ENCODE peak calls at places on chromosome 11, in six cellular contexts. S, O, U, P, V and G are unnamed samples.

GRCh38 chr11:121465709-121466062 is 12.9 kb upstream of the SORL1-AS1 start:
- DNase-seq in V (no peak), S (peak), U (no peak), P (no peak), O (no peak), G (no peak)

GRCh38 chr11:107731911-107732310 is 20.1 kb upstream of the SLN start:
- DNase-seq in O (no peak), S (no peak), V (no peak), U (no peak), P (no peak), G (no peak)

GRCh38 chr11:127110542-127110941 is 110.0 kb upstream of the KIRREL3 start:
- DNase-seq in S (no peak), O (no peak), P (no peak), V (no peak), U (no peak), G (no peak)

GRCh38 chr11:15034687-15035267 is 38.6 kb upstream of the CALCB start:
- DNase-seq in V (no peak), S (no peak), P (no peak), O (no peak), U (no peak), G (no peak)

GRCh38 chr11:18540207-18541009 is 13.7 kb upstream of the TSG101 start:
- DNase-seq in V (peak), O (no peak), P (peak), S (no peak), U (no peak), G (no peak)

GRCh38 chr11:61793829-61794204 is 1.1 kb downstream of the FEN1 start:
- DNase-seq in P (no peak), V (no peak), S (no peak), O (no peak), U (no peak), G (no peak)

GRCh38 chr11:73939096-73939495 is 11.7 kb upstream of the DNAJB13 start:
- DNase-seq in O (no peak), U (no peak), V (peak), S (no peak), P (no peak), G (no peak)

GRCh38 chr11:107705027-107705426 is 6.8 kb downstream of the SLN start:
- DNase-seq in U (peak), O (no peak), P (peak), S (no peak), V (peak), G (no peak)

GRCh38 chr11:85626496-85626895 is 648 bp downstream of the DLG2 start:
- DNase-seq in U (no peak), S (peak), P (no peak), V (no peak), O (no peak), G (no peak)

GRCh38 chr11:5624489-5625278 is at the start of gene TRIM34:
- DNase-seq in O (no peak), P (peak), S (peak), U (peak), V (peak), G (no peak)

GRCh38 chr11:80455818-80456217 is 1015.0 kb upstream of the TENM4 start:
- DNase-seq in V (no peak), S (no peak), U (no peak), O (no peak), P (no peak), G (no peak)

GRCh38 chr11:1834132-1834610 is 619 bp upstream of the SYT8 start:
- DNase-seq in V (peak), U (no peak), P (no peak), S (peak), O (peak), G (no peak)

GRCh38 chr11:68855205-68855978 is 13.7 kb upstream of the CPT1A start:
- DNase-seq in V (no peak), O (peak), P (no peak), S (peak), U (no peak), G (no peak)

GRCh38 chr11:46064221-46064620 is 57.0 kb downstream of the PHF21A start:
- DNase-seq in V (peak), O (no peak), P (no peak), S (no peak), U (no peak), G (no peak)

DNA sequence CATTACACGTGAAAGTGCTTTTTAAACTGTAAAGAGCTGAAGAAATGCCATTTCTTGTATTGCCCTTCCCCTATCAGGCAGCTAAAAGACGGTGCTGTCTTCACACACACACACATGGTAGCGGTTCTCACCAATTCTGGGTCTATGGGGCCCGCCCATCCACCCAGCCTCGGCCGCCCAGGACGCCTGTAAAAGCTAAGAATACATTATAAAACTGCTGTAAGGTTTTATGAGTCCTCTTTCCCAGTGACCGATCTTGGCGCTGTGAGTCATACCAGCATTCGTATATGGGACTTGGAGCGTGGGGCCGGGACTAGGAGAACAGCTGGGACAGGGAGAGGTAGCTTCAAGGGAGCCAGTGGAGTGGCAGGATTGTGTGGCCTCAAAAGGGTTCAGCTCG is 149.7 kb upstream of the CADM1 start:
- DNase-seq in O (no peak), V (no peak), P (no peak), S (peak), U (no peak), G (peak)
- TF ChIP-seq CTCF in O (no peak), V (no peak), P (no peak), S (no peak), U (no peak), G (no peak)

DNA sequence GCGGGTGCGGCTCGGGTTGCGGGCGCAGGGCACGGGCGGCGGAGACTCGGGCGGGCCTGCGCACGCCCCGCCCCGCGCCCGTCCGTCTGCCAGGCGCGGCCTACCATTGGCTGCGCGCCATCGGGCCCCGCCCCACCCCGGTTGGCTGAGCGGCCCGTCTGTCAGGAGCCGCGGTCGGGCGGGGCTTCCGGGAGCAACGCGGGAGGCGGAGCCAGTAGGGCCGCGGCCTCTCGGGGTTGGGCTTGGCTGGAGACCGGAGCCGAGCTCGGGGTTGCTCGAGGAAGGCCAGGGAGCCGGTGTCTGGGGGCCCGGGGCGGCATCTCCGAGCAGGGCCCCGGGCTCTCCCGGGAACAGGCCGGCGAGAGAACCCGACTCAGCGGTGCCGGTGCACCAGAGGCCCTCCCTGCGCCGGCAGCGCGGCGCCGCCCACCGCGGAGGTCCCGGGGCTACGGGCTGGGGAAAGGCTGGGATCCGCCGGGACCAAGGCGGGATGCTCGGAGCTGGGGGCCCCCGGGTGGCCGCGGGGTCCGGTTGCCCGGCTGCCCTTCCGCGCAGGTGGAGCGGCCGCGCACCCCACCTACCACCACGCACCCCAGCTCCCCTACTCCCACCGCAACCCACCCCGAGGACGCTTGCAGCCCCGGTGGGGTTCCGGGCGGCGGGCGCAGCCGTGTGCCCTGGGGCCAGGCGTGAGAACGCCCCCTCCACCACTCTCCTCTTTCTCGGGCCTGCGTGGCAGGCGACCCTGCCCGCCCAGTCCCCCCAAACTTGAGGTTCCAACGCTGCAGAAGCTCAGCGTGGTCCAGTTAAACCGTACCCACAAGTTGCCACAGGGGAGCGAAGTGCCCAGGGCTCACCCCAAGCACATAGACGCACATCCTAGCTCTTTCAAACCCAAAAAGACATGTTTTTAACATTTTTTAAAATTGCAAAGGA is at the start of gene HRAS:
- DNase-seq in P (peak), S (peak), V (peak), O (peak), U (peak), G (peak)
- TF ChIP-seq CTCF in P (no peak), S (no peak), V (no peak), O (no peak), U (no peak), G (no peak)

GRCh38 chr11:75144716-75145014 is 6.2 kb upstream of the SLCO2B1 start:
- DNase-seq in S (no peak), V (no peak), O (no peak), P (no peak), U (no peak), G (no peak)
- TF ChIP-seq CTCF in S (no peak), V (no peak), O (no peak), P (no peak), U (no peak), G (no peak)

GRCh38 chr11:43504316-43504950 is 145.7 kb downstream of the TTC17 start:
- DNase-seq in O (no peak), U (peak), P (no peak), S (peak), V (peak), G (no peak)
- TF ChIP-seq CTCF in O (no peak), U (no peak), P (peak), S (no peak), V (peak), G (peak)

GRCh38 chr11:133946541-133947297 is 10.0 kb downstream of the IGSF9B start:
- DNase-seq in O (peak), V (no peak), P (no peak), U (no peak), S (no peak), G (no peak)

GRCh38 chr11:133945087-133945974 is 11.4 kb downstream of the IGSF9B start:
- DNase-seq in V (peak), O (no peak), P (no peak), S (no peak), U (no peak), G (no peak)

GRCh38 chr11:133948711-133949110 is 8.1 kb downstream of the IGSF9B start:
- DNase-seq in S (no peak), U (no peak), P (no peak), V (no peak), O (no peak), G (no peak)

GRCh38 chr11:133946018-133946417 is 10.8 kb downstream of the IGSF9B start:
- DNase-seq in U (no peak), S (no peak), V (no peak), P (no peak), O (peak), G (no peak)

GRCh38 chr11:133947298-133947905 is 9.4 kb downstream of the IGSF9B start:
- DNase-seq in V (peak), O (peak), U (peak), S (no peak), P (peak), G (no peak)
- TF ChIP-seq CTCF in V (peak), O (no peak), U (no peak), S (no peak), P (peak), G (peak)

GRCh38 chr11:119370486-119371046 is 10.9 kb downstream of the USP2 start:
- DNase-seq in V (no peak), S (peak), O (no peak), P (no peak), U (no peak), G (no peak)
- TF ChIP-seq CTCF in V (no peak), S (no peak), O (no peak), P (no peak), U (no peak), G (no peak)